ENCODE peak calls at places on chromosomes 12 and 14, in seven cellular contexts. I, L, G, E, K, M and Q are unnamed samples.

GRCh38 chr12:68175566-68176033 is 16.1 kb upstream of the IFNG start:
- DNase-seq in E (no peak), I (no peak), G (no peak), M (peak), K (no peak), L (no peak), Q (peak)

GRCh38 chr12:100576311-100577036 is 3.0 kb downstream of the GAS2L3 start:
- DNase-seq in E (no peak), I (no peak), G (no peak), M (no peak), L (peak), K (peak), Q (no peak)

GRCh38 chr12:117096643-117097042 is 2.6 kb downstream of the TESC start:
- DNase-seq in I (no peak), M (no peak), E (no peak), L (no peak), K (no peak), G (no peak), Q (no peak)

GRCh38 chr12:110345176-110345651 is 58.3 kb downstream of the ANAPC7 start:
- DNase-seq in M (no peak), E (no peak), I (no peak), L (no peak), K (no peak), G (no peak), Q (no peak)

GRCh38 chr14:72443991-72444431 is 449.9 kb downstream of the DPF3 start:
- DNase-seq in L (no peak), M (no peak), G (no peak), I (no peak), E (no peak), K (no peak), Q (no peak)

GRCh38 chr12:7859552-7859951 is 13.2 kb downstream of the SLC2A14 start:
- DNase-seq in M (no peak), E (no peak), G (peak), L (no peak), K (peak), I (no peak), Q (no peak)

GRCh38 chr12:84727964-84728363 is 184.6 kb downstream of the SLC6A15 start:
- DNase-seq in I (no peak), K (no peak), G (no peak), L (no peak), E (no peak), M (no peak), Q (no peak)

GRCh38 chr12:78530065-78530765 is 334.4 kb upstream of the SYT1 start:
- DNase-seq in L (peak), E (no peak), K (peak), G (no peak), M (no peak), I (no peak), Q (no peak)

GRCh38 chr14:71399057-71399487 is 491.8 kb downstream of the PCNX1 start:
- DNase-seq in K (no peak), G (no peak), M (no peak), E (no peak), L (no peak), I (no peak), Q (no peak)

GRCh38 chr14:63632932-63633514 is 8.6 kb downstream of the WDR89 start:
- DNase-seq in E (no peak), L (peak), I (no peak), M (no peak), K (peak), G (no peak), Q (no peak)

GRCh38 chr12:117850048-117850447 is 118.7 kb downstream of the KSR2 start:
- DNase-seq in I (no peak), L (peak), E (no peak), K (peak), G (peak), M (peak), Q (no peak)

GRCh38 chr12:96636895-96637294 is 147.5 kb downstream of the CFAP54 start:
- DNase-seq in I (no peak), K (no peak), E (no peak), L (no peak), M (no peak), G (no peak), Q (no peak)

GRCh38 chr12:99810718-99811593 is 163.4 kb downstream of the GARIN6 start:
- DNase-seq in E (no peak), L (peak), G (no peak), K (peak), M (no peak), I (no peak), Q (no peak)

GRCh38 chr12:92128612-92129011 is 17.0 kb downstream of the BTG1 start:
- DNase-seq in M (no peak), G (no peak), L (no peak), I (no peak), E (no peak), K (no peak), Q (no peak)

GRCh38 chr12:89475203-89475990 is 49.2 kb downstream of the GALNT4 start:
- DNase-seq in E (no peak), M (no peak), G (no peak), K (no peak), L (no peak), I (no peak), Q (no peak)

GRCh38 chr12:92506460-92506859 is 196.3 kb upstream of the PLEKHG7 start:
- DNase-seq in L (no peak), I (no peak), K (peak), M (no peak), G (no peak), E (no peak), Q (no peak)

GRCh38 chr12:51901121-51901812 is 6.0 kb upstream of the ACVRL1 start:
- DNase-seq in L (no peak), G (peak), M (no peak), K (no peak), E (no peak), I (no peak), Q (no peak)

GRCh38 chr14:104895207-104895785 is 29.4 kb upstream of the PLD4 start:
- DNase-seq in E (peak), G (no peak), I (peak), L (no peak), K (no peak), M (peak), Q (no peak)

GRCh38 chr12:52020539-52021336 is 14.0 kb downstream of the TAMALIN start:
- DNase-seq in L (peak), M (peak), K (peak), G (peak), E (no peak), I (no peak), Q (peak)

GRCh38 chr12:113796852-113797534 is 169.1 kb downstream of the RBM19 start:
- DNase-seq in I (no peak), G (no peak), E (no peak), M (no peak), L (no peak), K (no peak), Q (no peak)

GRCh38 chr12:93441111-93441616 is 583 bp downstream of the UBE2N start:
- DNase-seq in G (no peak), E (peak), M (peak), L (peak), K (no peak), I (no peak), Q (no peak)

GRCh38 chr12:124370384-124370783 is 75.5 kb downstream of the RFLNA start:
- DNase-seq in I (no peak), M (no peak), E (no peak), L (no peak), K (no peak), G (no peak), Q (no peak)

GRCh38 chr14:22981090-22982012 is 1.0 kb downstream of the AJUBA start:
- DNase-seq in G (no peak), I (peak), L (peak), K (no peak), M (peak), E (no peak), Q (peak)

GRCh38 chr14:23078692-23079116 is 16.2 kb downstream of the ACIN1 start:
- DNase-seq in K (peak), G (peak), M (no peak), L (peak), I (peak), E (no peak), Q (no peak)

GRCh38 chr12:6957151-6957701 is 6.1 kb downstream of the PTPN6 start:
- DNase-seq in M (no peak), I (no peak), G (no peak), E (no peak), L (no peak), K (no peak), Q (no peak)

GRCh38 chr12:49367381-49368239 is at the start of gene SPATS2:
- DNase-seq in L (peak), M (no peak), E (peak), K (no peak), G (peak), I (peak), Q (no peak)

GRCh38 chr12:68224613-68225285 is 861 bp downstream of the IL26 start:
- DNase-seq in G (no peak), I (no peak), L (no peak), M (no peak), E (no peak), K (peak), Q (no peak)

GRCh38 chr14:102601378-102601925 is 9.0 kb downstream of the RCOR1 start:
- DNase-seq in E (no peak), M (no peak), G (no peak), L (no peak), I (no peak), K (no peak), Q (no peak)

GRCh38 chr12:79691299-79692248 is 810 bp upstream of the PAWR start:
- DNase-seq in M (no peak), L (peak), E (peak), K (peak), I (no peak), G (no peak), Q (no peak)

GRCh38 chr14:101761881-101762529 is 496 bp downstream of the PPP2R5C start:
- DNase-seq in L (no peak), E (peak), I (peak), K (no peak), G (no peak), M (peak), Q (no peak)

GRCh38 chr12:119171266-119171665 is 7.5 kb upstream of the HSPB8 start:
- DNase-seq in K (no peak), E (no peak), I (no peak), L (no peak), G (peak), M (no peak), Q (no peak)

GRCh38 chr12:53267309-53268008 is 640 bp upstream of the ESPL1 start:
- DNase-seq in E (no peak), I (no peak), K (no peak), M (no peak), G (no peak), L (peak), Q (no peak)

GRCh38 chr12:111363578-111363977 is 5.3 kb downstream of the PHETA1 start:
- DNase-seq in K (no peak), L (peak), G (no peak), E (no peak), M (no peak), I (no peak), Q (no peak)

GRCh38 chr12:50603817-50604639 is 99.2 kb downstream of the DIP2B start:
- DNase-seq in E (no peak), M (no peak), L (no peak), K (peak), G (no peak), I (peak), Q (no peak)

GRCh38 chr14:45381091-45381490 is 128.1 kb upstream of the MIS18BP1 start:
- DNase-seq in K (no peak), L (no peak), G (no peak), I (no peak), E (no peak), M (no peak), Q (no peak)

GRCh38 chr12:3574986-3575385 is 84.0 kb downstream of the PRMT8 start:
- DNase-seq in I (no peak), E (no peak), M (no peak), K (no peak), L (no peak), G (no peak), Q (no peak)

DNA sequence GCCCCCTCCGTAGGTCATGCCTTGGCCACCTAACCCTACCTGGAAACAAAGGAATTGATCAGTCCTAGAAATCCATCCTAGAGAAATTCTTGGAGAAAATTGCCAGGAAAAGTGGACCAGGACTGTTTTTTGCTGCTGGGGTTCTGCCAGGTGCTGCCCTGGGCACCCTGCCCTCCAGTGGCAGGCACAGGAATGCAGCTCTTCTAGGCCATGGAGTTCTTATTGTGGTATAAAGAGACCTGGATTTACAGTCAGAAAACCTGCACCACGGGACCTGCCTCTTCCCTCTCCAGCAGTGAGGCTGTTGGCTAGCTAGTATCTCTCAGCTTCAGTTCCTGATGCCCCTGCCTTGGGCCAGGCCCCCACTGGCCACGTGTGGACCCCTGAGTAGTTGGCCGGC is 59.7 kb downstream of the SLC24A4 start:
- DNase-seq in E (no peak), M (no peak), G (no peak), K (no peak), L (peak), I (no peak), Q (no peak)
- TF ChIP-seq CTCF in E (no peak), M (no peak), G (no peak), K (peak), L (peak), I (no peak), Q (no peak)

GRCh38 chr12:45651029-45651428 is 78.5 kb upstream of the ARID2 start:
- DNase-seq in E (no peak), M (no peak), K (no peak), L (no peak), G (no peak), I (no peak), Q (no peak)

GRCh38 chr12:45648070-45648469 is 81.4 kb upstream of the ARID2 start:
- DNase-seq in G (no peak), M (no peak), L (no peak), E (peak), K (no peak), I (no peak), Q (no peak)

GRCh38 chr12:45644521-45644920 is 85.0 kb upstream of the ARID2 start:
- DNase-seq in G (no peak), K (peak), L (no peak), I (no peak), M (no peak), E (no peak), Q (no peak)

DNA sequence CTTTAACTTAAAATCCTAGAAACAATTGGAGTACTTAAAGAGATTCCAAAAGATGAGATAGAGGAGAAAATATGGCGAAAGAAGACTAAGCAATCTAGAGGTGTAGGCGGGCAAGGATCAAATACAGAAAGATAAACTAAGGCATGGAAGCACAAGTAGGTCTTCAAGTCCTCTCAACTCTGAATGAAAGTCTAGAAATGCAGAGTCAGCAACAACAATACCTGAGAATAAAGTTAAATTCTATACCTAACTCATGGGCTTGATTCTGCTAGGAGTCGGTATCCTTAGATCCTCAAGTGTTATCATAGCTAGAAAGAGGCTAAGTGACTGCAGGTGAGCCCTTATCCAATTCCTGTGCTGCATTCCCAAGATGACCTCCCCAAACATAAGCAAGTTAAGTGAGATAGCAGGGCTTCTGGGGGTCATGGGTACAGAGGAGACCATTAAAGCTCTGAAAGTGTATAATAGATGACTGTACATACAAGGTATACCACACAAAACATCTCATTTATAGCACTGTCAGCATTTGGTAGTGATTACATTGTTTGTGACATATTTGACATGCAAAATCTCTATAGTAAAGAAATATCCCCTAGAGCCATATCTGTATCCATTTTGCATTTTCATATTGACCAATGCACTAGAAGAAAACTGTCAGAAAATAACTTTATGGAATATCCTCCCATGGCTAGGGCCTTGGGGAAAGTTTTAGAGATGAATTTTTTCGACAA is 82.5 kb upstream of the ARID2 start:
- DNase-seq in K (no peak), L (no peak), I (no peak), G (no peak), E (no peak), M (no peak), Q (no peak)
- TF ChIP-seq CTCF in K (no peak), L (no peak), I (no peak), G (no peak), E (no peak), M (no peak), Q (no peak)

DNA sequence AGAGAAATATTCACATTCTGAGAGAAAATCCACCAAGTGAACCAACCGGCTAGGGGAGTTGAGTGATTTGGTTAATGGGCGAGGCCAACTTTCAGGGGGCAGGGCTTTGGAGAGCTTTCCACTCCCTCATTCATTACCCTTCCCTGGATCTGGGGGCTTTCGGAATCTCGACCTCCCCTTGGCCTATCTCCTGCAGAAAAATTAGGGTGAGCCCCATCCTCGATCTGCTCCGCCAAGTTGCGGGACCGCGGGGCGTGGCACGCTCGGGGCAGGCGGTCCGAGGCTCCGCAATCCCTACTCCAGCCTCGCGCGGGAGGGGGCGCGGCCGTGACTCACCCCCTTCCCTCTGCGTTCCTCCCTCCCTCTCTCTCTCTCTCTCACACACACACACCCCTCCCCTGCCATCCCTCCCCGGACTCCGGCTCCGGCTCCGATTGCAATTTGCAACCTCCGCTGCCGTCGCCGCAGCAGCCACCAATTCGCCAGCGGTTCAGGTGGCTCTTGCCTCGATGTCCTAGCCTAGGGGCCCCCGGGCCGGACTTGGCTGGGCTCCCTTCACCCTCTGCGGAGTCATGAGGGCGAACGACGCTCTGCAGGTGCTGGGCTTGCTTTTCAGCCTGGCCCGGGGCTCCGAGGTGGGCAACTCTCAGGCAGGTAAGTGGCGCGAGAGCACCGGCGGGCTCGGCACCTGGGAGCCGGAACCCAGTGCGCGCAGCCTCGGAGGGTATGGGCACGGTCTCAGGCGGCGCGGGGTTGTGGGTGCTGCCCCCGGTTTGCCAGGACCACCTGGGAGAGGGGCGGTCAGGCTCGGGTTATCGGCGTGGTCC is at the start of gene ERBB3:
- DNase-seq in M (peak), G (peak), I (peak), E (peak), L (peak), K (peak), Q (peak)
- TF ChIP-seq CTCF in M (no peak), G (no peak), I (peak), E (no peak), L (no peak), K (no peak), Q (no peak)

DNA sequence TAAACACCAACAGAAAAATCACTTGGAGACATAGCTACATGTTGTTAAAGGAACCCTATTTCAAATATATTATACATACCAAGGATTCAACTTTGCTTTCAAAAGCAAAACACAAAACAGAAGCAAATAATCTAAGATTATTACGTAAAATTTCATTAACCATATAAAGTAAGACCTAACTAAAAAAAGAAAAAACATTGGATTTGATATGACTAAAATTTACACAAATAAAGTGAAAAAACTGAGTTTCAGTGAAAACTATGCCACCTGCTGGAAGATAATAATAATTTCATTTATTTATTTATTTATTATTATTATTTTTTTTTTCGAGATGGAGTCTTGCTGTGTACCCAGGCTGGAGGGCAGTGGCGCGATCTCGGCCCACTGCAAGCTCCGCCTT is 45.2 kb downstream of the WDHD1 start:
- DNase-seq in G (no peak), K (peak), M (no peak), L (peak), I (no peak), E (no peak), Q (no peak)
- TF ChIP-seq CTCF in G (peak), K (peak), M (peak), L (peak), I (no peak), E (no peak), Q (no peak)

GRCh38 chr12:54853933-54854538 is at the start of gene MUCL1:
- DNase-seq in M (peak), I (no peak), G (peak), K (peak), E (peak), L (peak), Q (no peak)
- TF ChIP-seq CTCF in M (peak), I (no peak), G (peak), K (peak), E (peak), L (peak), Q (peak)

GRCh38 chr12:108559748-108560147 is 1.2 kb downstream of the SART3 start:
- DNase-seq in E (no peak), L (no peak), G (no peak), K (no peak), I (no peak), M (peak), Q (no peak)
- TF ChIP-seq CTCF in E (no peak), L (no peak), G (no peak), K (no peak), I (no peak), M (no peak), Q (no peak)

GRCh38 chr12:11347810-11348209 is 37.6 kb upstream of the PRB4 start:
- DNase-seq in E (no peak), K (no peak), I (no peak), L (no peak), M (no peak), G (no peak), Q (no peak)
- TF ChIP-seq CTCF in E (no peak), K (peak), I (no peak), L (no peak), M (peak), G (peak), Q (no peak)

GRCh38 chr14:89564999-89565398 is 148.0 kb upstream of the FOXN3 start:
- DNase-seq in I (no peak), M (no peak), K (no peak), G (no peak), L (no peak), E (no peak), Q (no peak)

GRCh38 chr14:89566180-89566579 is 149.1 kb upstream of the FOXN3 start:
- DNase-seq in G (no peak), M (no peak), I (no peak), K (no peak), E (no peak), L (no peak), Q (no peak)

GRCh38 chr14:89564291-89564957 is 147.4 kb upstream of the FOXN3 start:
- DNase-seq in E (no peak), G (no peak), I (no peak), K (peak), L (no peak), M (no peak), Q (no peak)

GRCh38 chr14:89563503-89563902 is 146.5 kb upstream of the FOXN3 start:
- DNase-seq in I (no peak), L (no peak), E (no peak), K (no peak), G (no peak), M (no peak), Q (no peak)

GRCh38 chr14:89566644-89567411 is 149.8 kb upstream of the FOXN3 start:
- DNase-seq in E (no peak), I (no peak), G (no peak), K (no peak), L (no peak), M (no peak), Q (no peak)
- TF ChIP-seq CTCF in E (no peak), I (no peak), G (no peak), K (no peak), L (no peak), M (no peak), Q (no peak)